ENCODE peak calls at places on chromosomes 11 and 22, in four cellular contexts. T is activated CD4-positive, alpha-beta T cell treated with anti-CD3 and anti-CD28 coated beads, Interleukin-2, amount 10 ng/mL, durations not matched to agents 7 days and 5 days; W is astrocyte of the hippocampus; S is H1. U is an unnamed sample.

GRCh38 chr11:34449013-34449412 is 10.3 kb downstream of the CAT start:
- DNase-seq in S (no peak), W (peak), T (no peak), U (peak)

GRCh38 chr22:39661842-39662676 is 91.5 kb downstream of the CACNA1I start:
- DNase-seq in T (peak), W (peak), S (peak), U (no peak)

GRCh38 chr11:68962527-68963250 is 18.1 kb downstream of the MRGPRD start:
- DNase-seq in W (no peak), T (peak), S (no peak), U (no peak)

GRCh38 chr11:35147273-35147672 is 8.3 kb downstream of the CD44 start:
- DNase-seq in W (no peak), S (no peak), T (no peak), U (no peak)

GRCh38 chr11:28529540-28530410 is 421.6 kb downstream of the METTL15 start:
- DNase-seq in T (peak), S (no peak), W (peak), U (peak)

GRCh38 chr11:72752088-72752914 is at the start of gene ARAP1:
- DNase-seq in S (no peak), W (peak), T (peak), U (peak)

GRCh38 chr11:94826415-94826814 is 58.3 kb downstream of the AMOTL1 start:
- DNase-seq in T (no peak), S (no peak), W (no peak), U (no peak)

GRCh38 chr11:4560462-4560861 is 15.5 kb downstream of the OR52M1 start:
- DNase-seq in W (no peak), S (no peak), T (no peak), U (no peak)

GRCh38 chr11:71240865-71241691 is 11.3 kb downstream of the SHANK2 start:
- DNase-seq in T (no peak), S (no peak), W (peak), U (peak)

GRCh38 chr22:34975721-34976120 is 90.2 kb upstream of the ISX start:
- DNase-seq in S (no peak), T (no peak), W (no peak), U (no peak)

GRCh38 chr22:38243007-38243775 is 29.6 kb downstream of the TMEM184B start:
- DNase-seq in S (no peak), T (no peak), W (peak), U (peak)

GRCh38 chr11:123173040-123173855 is 21.8 kb downstream of the CLMP start:
- DNase-seq in S (no peak), T (no peak), W (peak), U (peak)

GRCh38 chr11:95884364-95884763 is 39.5 kb downstream of the MTMR2 start:
- DNase-seq in S (no peak), W (peak), T (no peak), U (peak)

GRCh38 chr11:12577746-12578644 is 96.2 kb upstream of the TEAD1 start:
- DNase-seq in T (no peak), S (no peak), W (no peak), U (no peak)

GRCh38 chr11:15651782-15652181 is 537.1 kb downstream of the INSC start:
- DNase-seq in T (no peak), S (no peak), W (peak), U (no peak)

GRCh38 chr22:37162221-37163095 is 12.7 kb upstream of the IL2RB start:
- DNase-seq in W (no peak), S (no peak), T (peak), U (no peak)

GRCh38 chr11:121555172-121555571 is 102.4 kb upstream of the SORL1-AS1 start:
- DNase-seq in W (no peak), S (no peak), T (no peak), U (no peak)

GRCh38 chr11:61955031-61955415 is 4.9 kb downstream of the BEST1 start:
- DNase-seq in T (no peak), S (no peak), W (peak), U (peak)

GRCh38 chr11:1223346-1224108 is 661 bp downstream of the MUC5B start:
- DNase-seq in W (no peak), S (no peak), T (no peak), U (no peak)